ENCODE peak calls at places on chromosomes 1 and 21, in ten cellular contexts. One of them, this sample, is unnamed.

GRCh38 chr1:219347843-219348475 is 174.3 kb downstream of the LYPLAL1 start:
- DNase-seq in naive thymus-derived CD8-positive, alpha-beta T cell: no peak
- DNase-seq in NCI-H1694 treated with DMSO at 0.1 percent for 48 hours: no peak
- DNase-seq in EL: no peak
- DNase-seq in fibroblast of pulmonary artery: no peak
- DNase-seq in non-pigmented ciliary epithelial cell: no peak
- DNase-seq in NCI-H748 treated with DMSO at 0.1 percent for 48 hours: no peak
- DNase-seq in uterus: peak; percentile 30
- DNase-seq in erythroblast: no peak
- DNase-seq in IMR-90: no peak
- DNase-seq in this sample: no peak

GRCh38 chr1:107267489-107267888 is 126.7 kb downstream of the NTNG1 start:
- DNase-seq in IMR-90: no peak
- DNase-seq in NCI-H1694 treated with DMSO at 0.1 percent for 48 hours: no peak
- DNase-seq in NCI-H748 treated with DMSO at 0.1 percent for 48 hours: no peak
- DNase-seq in uterus: no peak
- DNase-seq in fibroblast of pulmonary artery: no peak
- DNase-seq in non-pigmented ciliary epithelial cell: no peak
- DNase-seq in EL: no peak
- DNase-seq in naive thymus-derived CD8-positive, alpha-beta T cell: no peak
- DNase-seq in erythroblast: no peak
- DNase-seq in this sample: no peak

GRCh38 chr21:32083175-32083574 is 195.7 kb downstream of the MIS18A start:
- DNase-seq in erythroblast: no peak
- DNase-seq in NCI-H1694 treated with DMSO at 0.1 percent for 48 hours: peak; percentile 94
- DNase-seq in NCI-H748 treated with DMSO at 0.1 percent for 48 hours: no peak
- DNase-seq in non-pigmented ciliary epithelial cell: no peak
- DNase-seq in naive thymus-derived CD8-positive, alpha-beta T cell: no peak
- DNase-seq in fibroblast of pulmonary artery: peak; percentile 7
- DNase-seq in uterus: no peak
- DNase-seq in EL: no peak
- DNase-seq in IMR-90: peak; percentile 3
- DNase-seq in this sample: no peak

GRCh38 chr1:202589190-202589680 is 121.0 kb downstream of the SYT2 start:
- DNase-seq in NCI-H748 treated with DMSO at 0.1 percent for 48 hours: no peak
- DNase-seq in non-pigmented ciliary epithelial cell: peak; percentile 100
- DNase-seq in EL: peak; percentile 100
- DNase-seq in uterus: peak; percentile 95
- DNase-seq in NCI-H1694 treated with DMSO at 0.1 percent for 48 hours: no peak
- DNase-seq in fibroblast of pulmonary artery: peak; percentile 99
- DNase-seq in IMR-90: peak; percentile 100
- DNase-seq in naive thymus-derived CD8-positive, alpha-beta T cell: no peak
- DNase-seq in erythroblast: no peak
- DNase-seq in this sample: peak; percentile 95

GRCh38 chr21:31347435-31348032 is 3.5 kb upstream of the TIAM1 start:
- DNase-seq in NCI-H748 treated with DMSO at 0.1 percent for 48 hours: peak; percentile 15
- DNase-seq in fibroblast of pulmonary artery: peak; percentile 64
- DNase-seq in uterus: no peak
- DNase-seq in IMR-90: peak; percentile 50
- DNase-seq in naive thymus-derived CD8-positive, alpha-beta T cell: no peak
- DNase-seq in non-pigmented ciliary epithelial cell: no peak
- DNase-seq in erythroblast: no peak
- DNase-seq in EL: no peak
- DNase-seq in NCI-H1694 treated with DMSO at 0.1 percent for 48 hours: peak; percentile 61
- DNase-seq in this sample: no peak

GRCh38 chr1:246142320-246142893 is 364.7 kb downstream of the SMYD3 start:
- DNase-seq in IMR-90: peak; percentile 96
- DNase-seq in EL: peak; percentile 90
- DNase-seq in naive thymus-derived CD8-positive, alpha-beta T cell: no peak
- DNase-seq in NCI-H1694 treated with DMSO at 0.1 percent for 48 hours: no peak
- DNase-seq in uterus: no peak
- DNase-seq in erythroblast: peak; percentile 32
- DNase-seq in fibroblast of pulmonary artery: peak; percentile 95
- DNase-seq in non-pigmented ciliary epithelial cell: peak; percentile 94
- DNase-seq in NCI-H748 treated with DMSO at 0.1 percent for 48 hours: no peak
- DNase-seq in this sample: no peak

GRCh38 chr21:35336534-35336933 is 287.4 kb upstream of the RUNX1 start:
- DNase-seq in erythroblast: peak; percentile 78
- DNase-seq in fibroblast of pulmonary artery: no peak
- DNase-seq in uterus: no peak
- DNase-seq in naive thymus-derived CD8-positive, alpha-beta T cell: no peak
- DNase-seq in NCI-H748 treated with DMSO at 0.1 percent for 48 hours: no peak
- DNase-seq in non-pigmented ciliary epithelial cell: no peak
- DNase-seq in NCI-H1694 treated with DMSO at 0.1 percent for 48 hours: no peak
- DNase-seq in EL: no peak
- DNase-seq in IMR-90: no peak
- DNase-seq in this sample: no peak

GRCh38 chr1:100735244-100735643 is 15.7 kb downstream of the VCAM1 start:
- DNase-seq in erythroblast: no peak
- DNase-seq in NCI-H1694 treated with DMSO at 0.1 percent for 48 hours: no peak
- DNase-seq in non-pigmented ciliary epithelial cell: no peak
- DNase-seq in EL: no peak
- DNase-seq in fibroblast of pulmonary artery: no peak
- DNase-seq in uterus: no peak
- DNase-seq in NCI-H748 treated with DMSO at 0.1 percent for 48 hours: no peak
- DNase-seq in naive thymus-derived CD8-positive, alpha-beta T cell: no peak
- DNase-seq in IMR-90: no peak
- DNase-seq in this sample: no peak

GRCh38 chr1:92749024-92749634 is 35.8 kb downstream of the EVI5 start:
- DNase-seq in uterus: no peak
- DNase-seq in EL: peak; percentile 70
- DNase-seq in NCI-H1694 treated with DMSO at 0.1 percent for 48 hours: peak; percentile 72
- DNase-seq in fibroblast of pulmonary artery: peak; percentile 78
- DNase-seq in naive thymus-derived CD8-positive, alpha-beta T cell: peak; percentile 47
- DNase-seq in IMR-90: peak; percentile 75
- DNase-seq in non-pigmented ciliary epithelial cell: peak; percentile 28
- DNase-seq in erythroblast: peak; percentile 78
- DNase-seq in NCI-H748 treated with DMSO at 0.1 percent for 48 hours: peak; percentile 27
- DNase-seq in this sample: no peak

GRCh38 chr1:225746361-225747179 is 31.1 kb upstream of the SRP9 start:
- DNase-seq in fibroblast of pulmonary artery: peak; percentile 92
- DNase-seq in NCI-H1694 treated with DMSO at 0.1 percent for 48 hours: peak; percentile 97
- DNase-seq in IMR-90: peak; percentile 90
- DNase-seq in non-pigmented ciliary epithelial cell: no peak
- DNase-seq in naive thymus-derived CD8-positive, alpha-beta T cell: no peak
- DNase-seq in uterus: peak; percentile 87
- DNase-seq in NCI-H748 treated with DMSO at 0.1 percent for 48 hours: no peak
- DNase-seq in EL: peak; percentile 84
- DNase-seq in erythroblast: no peak
- DNase-seq in this sample: peak; percentile 46

GRCh38 chr1:196680107-196680506 is 28.3 kb downstream of the CFH start:
- DNase-seq in IMR-90: peak; percentile 60
- DNase-seq in uterus: no peak
- DNase-seq in fibroblast of pulmonary artery: peak; percentile 51
- DNase-seq in NCI-H1694 treated with DMSO at 0.1 percent for 48 hours: no peak
- DNase-seq in erythroblast: no peak
- DNase-seq in non-pigmented ciliary epithelial cell: peak; percentile 27
- DNase-seq in EL: peak; percentile 68
- DNase-seq in naive thymus-derived CD8-positive, alpha-beta T cell: no peak
- DNase-seq in NCI-H748 treated with DMSO at 0.1 percent for 48 hours: no peak
- DNase-seq in this sample: no peak

GRCh38 chr1:84363622-84364021 is 34.7 kb upstream of the DNASE2B start:
- DNase-seq in naive thymus-derived CD8-positive, alpha-beta T cell: no peak
- DNase-seq in EL: no peak
- DNase-seq in NCI-H748 treated with DMSO at 0.1 percent for 48 hours: no peak
- DNase-seq in IMR-90: no peak
- DNase-seq in uterus: no peak
- DNase-seq in non-pigmented ciliary epithelial cell: no peak
- DNase-seq in NCI-H1694 treated with DMSO at 0.1 percent for 48 hours: no peak
- DNase-seq in fibroblast of pulmonary artery: no peak
- DNase-seq in erythroblast: no peak
- DNase-seq in this sample: no peak

GRCh38 chr1:226632169-226632884 is 83.8 kb downstream of the STUM start:
- DNase-seq in non-pigmented ciliary epithelial cell: no peak
- DNase-seq in EL: no peak
- DNase-seq in NCI-H1694 treated with DMSO at 0.1 percent for 48 hours: no peak
- DNase-seq in IMR-90: no peak
- DNase-seq in uterus: peak; percentile 25
- DNase-seq in erythroblast: no peak
- DNase-seq in fibroblast of pulmonary artery: no peak
- DNase-seq in naive thymus-derived CD8-positive, alpha-beta T cell: no peak
- DNase-seq in NCI-H748 treated with DMSO at 0.1 percent for 48 hours: no peak
- DNase-seq in this sample: peak; percentile 48

GRCh38 chr1:118184737-118185082 is 318 bp downstream of the SPAG17 start:
- DNase-seq in IMR-90: no peak
- DNase-seq in erythroblast: peak; percentile 58
- DNase-seq in NCI-H748 treated with DMSO at 0.1 percent for 48 hours: no peak
- DNase-seq in NCI-H1694 treated with DMSO at 0.1 percent for 48 hours: no peak
- DNase-seq in fibroblast of pulmonary artery: no peak
- DNase-seq in EL: no peak
- DNase-seq in non-pigmented ciliary epithelial cell: no peak
- DNase-seq in naive thymus-derived CD8-positive, alpha-beta T cell: no peak
- DNase-seq in uterus: no peak
- DNase-seq in this sample: no peak

GRCh38 chr1:29291756-29292155 is 55.4 kb downstream of the PTPRU start:
- DNase-seq in uterus: no peak
- DNase-seq in NCI-H748 treated with DMSO at 0.1 percent for 48 hours: no peak
- DNase-seq in non-pigmented ciliary epithelial cell: no peak
- DNase-seq in fibroblast of pulmonary artery: no peak
- DNase-seq in EL: no peak
- DNase-seq in IMR-90: no peak
- DNase-seq in NCI-H1694 treated with DMSO at 0.1 percent for 48 hours: no peak
- DNase-seq in naive thymus-derived CD8-positive, alpha-beta T cell: no peak
- DNase-seq in erythroblast: no peak
- DNase-seq in this sample: no peak

GRCh38 chr1:163459539-163459938 is 137.8 kb downstream of the NUF2 start:
- DNase-seq in uterus: no peak
- DNase-seq in non-pigmented ciliary epithelial cell: no peak
- DNase-seq in NCI-H1694 treated with DMSO at 0.1 percent for 48 hours: no peak
- DNase-seq in EL: no peak
- DNase-seq in naive thymus-derived CD8-positive, alpha-beta T cell: no peak
- DNase-seq in NCI-H748 treated with DMSO at 0.1 percent for 48 hours: no peak
- DNase-seq in IMR-90: no peak
- DNase-seq in erythroblast: no peak
- DNase-seq in fibroblast of pulmonary artery: no peak
- DNase-seq in this sample: no peak

GRCh38 chr1:200888349-200888838 is 6.3 kb upstream of the INAVA start:
- DNase-seq in NCI-H748 treated with DMSO at 0.1 percent for 48 hours: no peak
- DNase-seq in NCI-H1694 treated with DMSO at 0.1 percent for 48 hours: no peak
- DNase-seq in IMR-90: no peak
- DNase-seq in naive thymus-derived CD8-positive, alpha-beta T cell: peak; percentile 56
- DNase-seq in non-pigmented ciliary epithelial cell: no peak
- DNase-seq in erythroblast: no peak
- DNase-seq in uterus: no peak
- DNase-seq in fibroblast of pulmonary artery: peak; percentile 24
- DNase-seq in EL: peak; percentile 75
- DNase-seq in this sample: no peak

GRCh38 chr1:226763741-226764264 is 24.7 kb upstream of the ITPKB start:
- DNase-seq in non-pigmented ciliary epithelial cell: peak; percentile 83
- DNase-seq in NCI-H748 treated with DMSO at 0.1 percent for 48 hours: no peak
- DNase-seq in uterus: peak; percentile 51
- DNase-seq in EL: peak; percentile 96
- DNase-seq in IMR-90: peak; percentile 96
- DNase-seq in naive thymus-derived CD8-positive, alpha-beta T cell: no peak
- DNase-seq in NCI-H1694 treated with DMSO at 0.1 percent for 48 hours: no peak
- DNase-seq in fibroblast of pulmonary artery: peak; percentile 89
- DNase-seq in erythroblast: no peak
- DNase-seq in this sample: no peak

GRCh38 chr21:37452222-37452621 is 85.6 kb downstream of the DYRK1A start:
- DNase-seq in IMR-90: peak; percentile 94
- DNase-seq in EL: peak; percentile 93
- DNase-seq in fibroblast of pulmonary artery: peak; percentile 82
- DNase-seq in uterus: no peak
- DNase-seq in erythroblast: no peak
- DNase-seq in NCI-H1694 treated with DMSO at 0.1 percent for 48 hours: no peak
- DNase-seq in NCI-H748 treated with DMSO at 0.1 percent for 48 hours: no peak
- DNase-seq in naive thymus-derived CD8-positive, alpha-beta T cell: no peak
- DNase-seq in non-pigmented ciliary epithelial cell: peak; percentile 88
- DNase-seq in this sample: peak; percentile 76

GRCh38 chr1:24901791-24902470 is 28.1 kb downstream of the RUNX3 start:
- DNase-seq in EL: no peak
- DNase-seq in naive thymus-derived CD8-positive, alpha-beta T cell: no peak
- DNase-seq in uterus: no peak
- DNase-seq in NCI-H748 treated with DMSO at 0.1 percent for 48 hours: no peak
- DNase-seq in erythroblast: no peak
- DNase-seq in fibroblast of pulmonary artery: no peak
- DNase-seq in IMR-90: no peak
- DNase-seq in non-pigmented ciliary epithelial cell: no peak
- DNase-seq in NCI-H1694 treated with DMSO at 0.1 percent for 48 hours: no peak
- DNase-seq in this sample: no peak

GRCh38 chr1:42960693-42961559 is 2.3 kb upstream of the SLC2A1 start:
- DNase-seq in erythroblast: no peak
- DNase-seq in uterus: no peak
- DNase-seq in NCI-H1694 treated with DMSO at 0.1 percent for 48 hours: no peak
- DNase-seq in NCI-H748 treated with DMSO at 0.1 percent for 48 hours: no peak
- DNase-seq in IMR-90: no peak
- DNase-seq in non-pigmented ciliary epithelial cell: no peak
- DNase-seq in naive thymus-derived CD8-positive, alpha-beta T cell: no peak
- DNase-seq in fibroblast of pulmonary artery: no peak
- DNase-seq in EL: no peak
- DNase-seq in this sample: no peak

GRCh38 chr1:28813931-28814465 is 2.0 kb downstream of the OPRD1 start:
- DNase-seq in IMR-90: no peak
- DNase-seq in uterus: no peak
- DNase-seq in EL: no peak
- DNase-seq in non-pigmented ciliary epithelial cell: no peak
- DNase-seq in NCI-H1694 treated with DMSO at 0.1 percent for 48 hours: no peak
- DNase-seq in fibroblast of pulmonary artery: no peak
- DNase-seq in naive thymus-derived CD8-positive, alpha-beta T cell: no peak
- DNase-seq in NCI-H748 treated with DMSO at 0.1 percent for 48 hours: no peak
- DNase-seq in erythroblast: no peak
- DNase-seq in this sample: no peak

GRCh38 chr1:169103443-169103842 is 3.0 kb upstream of the ATP1B1 start:
- DNase-seq in naive thymus-derived CD8-positive, alpha-beta T cell: no peak
- DNase-seq in NCI-H1694 treated with DMSO at 0.1 percent for 48 hours: no peak
- DNase-seq in erythroblast: no peak
- DNase-seq in IMR-90: no peak
- DNase-seq in non-pigmented ciliary epithelial cell: no peak
- DNase-seq in EL: no peak
- DNase-seq in uterus: no peak
- DNase-seq in NCI-H748 treated with DMSO at 0.1 percent for 48 hours: no peak
- DNase-seq in fibroblast of pulmonary artery: no peak
- DNase-seq in this sample: no peak

GRCh38 chr1:158055854-158056253 is 62.4 kb downstream of the KIRREL1 start:
- DNase-seq in erythroblast: no peak
- DNase-seq in naive thymus-derived CD8-positive, alpha-beta T cell: no peak
- DNase-seq in fibroblast of pulmonary artery: no peak
- DNase-seq in NCI-H748 treated with DMSO at 0.1 percent for 48 hours: no peak
- DNase-seq in non-pigmented ciliary epithelial cell: no peak
- DNase-seq in uterus: peak; percentile 37
- DNase-seq in NCI-H1694 treated with DMSO at 0.1 percent for 48 hours: no peak
- DNase-seq in EL: no peak
- DNase-seq in IMR-90: no peak
- DNase-seq in this sample: no peak

GRCh38 chr1:27945020-27945419 is 10.2 kb downstream of the SMPDL3B start:
- DNase-seq in non-pigmented ciliary epithelial cell: no peak
- DNase-seq in NCI-H748 treated with DMSO at 0.1 percent for 48 hours: no peak
- DNase-seq in NCI-H1694 treated with DMSO at 0.1 percent for 48 hours: no peak
- DNase-seq in erythroblast: no peak
- DNase-seq in IMR-90: no peak
- DNase-seq in EL: no peak
- DNase-seq in naive thymus-derived CD8-positive, alpha-beta T cell: no peak
- DNase-seq in uterus: no peak
- DNase-seq in fibroblast of pulmonary artery: no peak
- DNase-seq in this sample: no peak

GRCh38 chr1:175612286-175612685 is 131.1 kb downstream of the TNR start:
- DNase-seq in uterus: no peak
- DNase-seq in EL: no peak
- DNase-seq in naive thymus-derived CD8-positive, alpha-beta T cell: no peak
- DNase-seq in NCI-H1694 treated with DMSO at 0.1 percent for 48 hours: no peak
- DNase-seq in non-pigmented ciliary epithelial cell: no peak
- DNase-seq in NCI-H748 treated with DMSO at 0.1 percent for 48 hours: no peak
- DNase-seq in fibroblast of pulmonary artery: no peak
- DNase-seq in erythroblast: no peak
- DNase-seq in IMR-90: no peak
- DNase-seq in this sample: no peak

GRCh38 chr1:10225573-10225972 is 15.2 kb downstream of the KIF1B start:
- DNase-seq in non-pigmented ciliary epithelial cell: no peak
- DNase-seq in fibroblast of pulmonary artery: no peak
- DNase-seq in IMR-90: peak; percentile 43
- DNase-seq in EL: peak; percentile 60
- DNase-seq in NCI-H748 treated with DMSO at 0.1 percent for 48 hours: no peak
- DNase-seq in uterus: no peak
- DNase-seq in naive thymus-derived CD8-positive, alpha-beta T cell: no peak
- DNase-seq in NCI-H1694 treated with DMSO at 0.1 percent for 48 hours: no peak
- DNase-seq in erythroblast: no peak
- DNase-seq in this sample: no peak

GRCh38 chr1:3198371-3199287 is 129.6 kb downstream of the PRDM16 start:
- DNase-seq in NCI-H1694 treated with DMSO at 0.1 percent for 48 hours: no peak
- DNase-seq in EL: no peak
- DNase-seq in erythroblast: no peak
- DNase-seq in NCI-H748 treated with DMSO at 0.1 percent for 48 hours: no peak
- DNase-seq in uterus: no peak
- DNase-seq in IMR-90: no peak
- DNase-seq in fibroblast of pulmonary artery: no peak
- DNase-seq in non-pigmented ciliary epithelial cell: no peak
- DNase-seq in naive thymus-derived CD8-positive, alpha-beta T cell: no peak
- DNase-seq in this sample: no peak